ENCODE peak calls at places on chromosomes 12 and 14, in ten cellular contexts. Y, B, P, U, G, O, D, Q, W and T are unnamed samples.

GRCh38 chr14:99138999-99139865 is 132.8 kb downstream of the BCL11B start:
- DNase-seq in Y (no peak), B (no peak), P (no peak), U (no peak), G (no peak), O (no peak), D (no peak), Q (no peak), W (no peak), T (no peak)

GRCh38 chr14:94966868-94967267 is 190.5 kb downstream of the DICER1 start:
- DNase-seq in Y (no peak), B (no peak), P (no peak), U (no peak), G (no peak), O (no peak), D (no peak), Q (no peak), W (no peak), T (no peak)

GRCh38 chr12:24730461-24730896 is 218.4 kb downstream of the BCAT1 start:
- DNase-seq in Y (no peak), B (no peak), P (no peak), U (no peak), G (no peak), O (no peak), D (no peak), Q (no peak), W (no peak), T (no peak)

GRCh38 chr14:85423889-85424288 is 106.1 kb upstream of the FLRT2 start:
- DNase-seq in Y (no peak), B (no peak), P (no peak), U (no peak), G (no peak), O (no peak), D (no peak), Q (no peak), W (no peak), T (no peak)

GRCh38 chr14:95514131-95515079 is 2.0 kb downstream of the SYNE3 start:
- DNase-seq in Y (no peak), B (no peak), P (no peak), U (no peak), G (no peak), O (no peak), D (no peak), Q (no peak), W (no peak), T (no peak)

GRCh38 chr14:103021817-103022668 is 35.3 kb downstream of the CDC42BPB start:
- DNase-seq in Y (peak), B (no peak), P (no peak), U (no peak), G (no peak), O (no peak), D (no peak), Q (no peak), W (no peak), T (no peak)

GRCh38 chr12:104752883-104753282 is 205.2 kb downstream of the SLC41A2 start:
- DNase-seq in Y (no peak), B (no peak), P (no peak), U (no peak), G (no peak), O (no peak), D (no peak), Q (no peak), W (no peak), T (no peak)

GRCh38 chr14:23590198-23590597 is 11.6 kb upstream of the JPH4 start:
- DNase-seq in Y (no peak), B (no peak), P (no peak), U (no peak), G (no peak), O (no peak), D (no peak), Q (no peak), W (no peak), T (no peak)

GRCh38 chr14:50830932-50831703 is at the start of gene NIN:
- DNase-seq in Y (peak), B (peak), P (peak), U (no peak), G (peak), O (peak), D (no peak), Q (peak), W (peak), T (peak)

GRCh38 chr12:80648866-80649265 is 58.6 kb upstream of the MYF6 start:
- DNase-seq in Y (peak), B (no peak), P (no peak), U (peak), G (no peak), O (no peak), D (no peak), Q (no peak), W (no peak), T (no peak)

GRCh38 chr14:61280526-61281185 is 482 bp downstream of the TMEM30B start:
- DNase-seq in Y (peak), B (no peak), P (peak), U (no peak), G (peak), O (peak), D (no peak), Q (peak), W (peak), T (no peak)

GRCh38 chr12:95863337-95863736 is 4.6 kb downstream of the SNRPF start:
- DNase-seq in Y (no peak), B (no peak), P (no peak), U (no peak), G (no peak), O (no peak), D (no peak), Q (no peak), W (no peak), T (no peak)

GRCh38 chr12:63821781-63822251 is 22.7 kb upstream of the SRGAP1 start:
- DNase-seq in Y (no peak), B (no peak), P (no peak), U (no peak), G (no peak), O (no peak), D (no peak), Q (peak), W (no peak), T (no peak)

GRCh38 chr14:92607702-92608429 is 94.3 kb downstream of the RIN3 start:
- DNase-seq in Y (peak), B (no peak), P (no peak), U (peak), G (peak), O (no peak), D (peak), Q (no peak), W (no peak), T (no peak)

GRCh38 chr14:30142216-30142615 is 214.6 kb upstream of the PRKD1 start:
- DNase-seq in Y (no peak), B (no peak), P (no peak), U (no peak), G (no peak), O (no peak), D (no peak), Q (no peak), W (no peak), T (no peak)

GRCh38 chr14:95530461-95531170 is 4.2 kb upstream of the GLRX5 start:
- DNase-seq in Y (no peak), B (no peak), P (no peak), U (no peak), G (no peak), O (no peak), D (no peak), Q (no peak), W (no peak), T (no peak)

GRCh38 chr14:41062826-41063225 is 543.9 kb upstream of the LRFN5 start:
- DNase-seq in Y (peak), B (no peak), P (no peak), U (no peak), G (no peak), O (no peak), D (peak), Q (no peak), W (no peak), T (no peak)

GRCh38 chr14:37598973-37599526 is 3.6 kb downstream of the TTC6 start:
- DNase-seq in Y (no peak), B (no peak), P (no peak), U (no peak), G (no peak), O (no peak), D (no peak), Q (no peak), W (no peak), T (no peak)

GRCh38 chr14:99619873-99620834 is 16.1 kb upstream of the CCDC85C start:
- DNase-seq in Y (peak), B (no peak), P (no peak), U (peak), G (no peak), O (no peak), D (no peak), Q (no peak), W (no peak), T (no peak)

GRCh38 chr12:85076688-85077430 is 40.7 kb downstream of the LRRIQ1 start:
- DNase-seq in Y (peak), B (no peak), P (no peak), U (peak), G (no peak), O (no peak), D (peak), Q (peak), W (no peak), T (peak)

GRCh38 chr12:111180830-111181726 is 187.8 kb downstream of the PHETA1 start:
- DNase-seq in Y (peak), B (no peak), P (no peak), U (no peak), G (peak), O (no peak), D (no peak), Q (no peak), W (no peak), T (no peak)

GRCh38 chr12:103128862-103129501 is 171.5 kb downstream of the ASCL1 start:
- DNase-seq in Y (no peak), B (no peak), P (no peak), U (no peak), G (no peak), O (no peak), D (no peak), Q (no peak), W (no peak), T (no peak)

GRCh38 chr12:99916555-99916954 is 68.2 kb downstream of the ANKS1B start:
- DNase-seq in Y (no peak), B (no peak), P (no peak), U (no peak), G (no peak), O (no peak), D (no peak), Q (no peak), W (no peak), T (no peak)

GRCh38 chr14:30957813-30958370 is 67.6 kb upstream of the AP4S1 start:
- DNase-seq in Y (no peak), B (no peak), P (no peak), U (no peak), G (no peak), O (no peak), D (peak), Q (peak), W (no peak), T (no peak)

GRCh38 chr12:11015775-11016430 is 6.5 kb downstream of the TAS2R19 start:
- DNase-seq in Y (peak), B (no peak), P (no peak), U (no peak), G (peak), O (no peak), D (no peak), Q (peak), W (no peak), T (no peak)

GRCh38 chr14:74140374-74140850 is 55.7 kb downstream of the LIN52 start:
- DNase-seq in Y (peak), B (no peak), P (no peak), U (no peak), G (peak), O (no peak), D (no peak), Q (no peak), W (no peak), T (no peak)

GRCh38 chr14:88013750-88014349 is 8.9 kb downstream of the GPR65 start:
- DNase-seq in Y (peak), B (peak), P (peak), U (peak), G (peak), O (no peak), D (peak), Q (peak), W (peak), T (peak)

GRCh38 chr12:62190921-62191746 is 69.1 kb upstream of the USP15 start:
- DNase-seq in Y (no peak), B (peak), P (peak), U (no peak), G (no peak), O (no peak), D (no peak), Q (peak), W (no peak), T (no peak)

GRCh38 chr12:80551897-80552296 is 107.9 kb downstream of the PTPRQ start:
- DNase-seq in Y (peak), B (no peak), P (no peak), U (peak), G (peak), O (no peak), D (peak), Q (peak), W (no peak), T (no peak)

GRCh38 chr12:31321565-31322228 is 4.3 kb downstream of the SINHCAF start:
- DNase-seq in Y (peak), B (no peak), P (no peak), U (no peak), G (no peak), O (no peak), D (no peak), Q (no peak), W (no peak), T (no peak)